ENCODE peak calls at places on chromosomes 1 and 21, in four cellular contexts. J is AG20443; V is prostate gland; Q is activated effector memory CD4-positive, alpha-beta T cell treated with Interleukin-2 at 50 U/mL for 16 hours. K is an unnamed sample.

GRCh38 chr1:158185770-158186705 is 5.3 kb downstream of the CD1D start:
- DNase-seq in J (no peak), V (no peak), Q (no peak), K (peak; percentile 30)

GRCh38 chr1:184691719-184692324 is 62.8 kb downstream of the EDEM3 start:
- DNase-seq in V (peak; percentile 35), J (peak; percentile 62), Q (no peak), K (peak; percentile 43)

GRCh38 chr1:232962761-232963357 is 12.4 kb downstream of the NTPCR start:
- DNase-seq in V (no peak), Q (no peak), J (no peak), K (peak; percentile 45)

GRCh38 chr1:221723018-221723917 is 18.6 kb downstream of the DUSP10 start:
- DNase-seq in J (no peak), Q (no peak), V (no peak), K (no peak)

GRCh38 chr21:18249542-18250152 is 5.0 kb downstream of the CHODL start:
- DNase-seq in V (no peak), Q (no peak), J (no peak), K (no peak)

GRCh38 chr1:8031176-8031785 is 5.2 kb upstream of the ERRFI1 start:
- DNase-seq in Q (no peak), J (peak; percentile 39), V (no peak), K (peak; percentile 69)

GRCh38 chr21:41507521-41508414 is at the start of gene TMPRSS2:
- DNase-seq in V (peak; percentile 83), Q (no peak), J (no peak), K (no peak)

GRCh38 chr1:176560681-176561080 is 97.7 kb downstream of the PAPPA2 start:
- DNase-seq in V (no peak), J (peak; percentile 51), Q (no peak), K (no peak)

GRCh38 chr1:201280884-201281283 is 2.4 kb upstream of the PKP1 start:
- DNase-seq in Q (no peak), V (no peak), J (no peak), K (no peak)

GRCh38 chr1:51504806-51505525 is 14.1 kb downstream of the EPS15 start:
- DNase-seq in Q (no peak), V (no peak), J (no peak), K (no peak)

GRCh38 chr1:28071813-28072212 is 16.6 kb downstream of the EYA3 start:
- DNase-seq in V (no peak), J (no peak), Q (no peak), K (no peak)

GRCh38 chr1:48775817-48776399 is 783 bp downstream of the BEND5 start:
- DNase-seq in J (no peak), Q (no peak), V (no peak), K (no peak)

K was measured in Kasumi-1.